ENCODE peak calls at places on chromosome 5, in four cellular contexts. B, X, H and S are unnamed samples.

GRCh38 chr5:148469446-148470062 is 85.8 kb downstream of the FBXO38 start:
- DNase-seq in B (no peak), X (no peak), H (no peak), S (no peak)

GRCh38 chr5:179120951-179121666 is 60.9 kb downstream of the ZNF354C start:
- DNase-seq in B (no peak), H (no peak), X (no peak), S (peak)

GRCh38 chr5:135432113-135432512 is 15.0 kb downstream of the DCANP1 start:
- DNase-seq in B (no peak), X (no peak), H (no peak), S (no peak)

GRCh38 chr5:56516441-56516840 is 283.3 kb upstream of the ANKRD55 start:
- DNase-seq in B (no peak), X (no peak), H (no peak), S (no peak)

GRCh38 chr5:176535101-176535654 is 2.0 kb downstream of the RNF44 start:
- DNase-seq in X (peak), B (peak), H (no peak), S (no peak)

GRCh38 chr5:179796877-179797608 is 3.3 kb downstream of the LTC4S start:
- DNase-seq in B (no peak), X (no peak), H (no peak), S (no peak)

GRCh38 chr5:120464627-120465280 is 654 bp downstream of the PRR16 start:
- DNase-seq in B (peak), X (no peak), H (no peak), S (no peak)

GRCh38 chr5:160656961-160657570 is 194.9 kb downstream of the ATP10B start:
- DNase-seq in H (no peak), X (no peak), B (peak), S (no peak)

GRCh38 chr5:169934990-169935389 is 45.3 kb downstream of the INSYN2B start:
- DNase-seq in X (no peak), B (no peak), H (no peak), S (no peak)

DNA sequence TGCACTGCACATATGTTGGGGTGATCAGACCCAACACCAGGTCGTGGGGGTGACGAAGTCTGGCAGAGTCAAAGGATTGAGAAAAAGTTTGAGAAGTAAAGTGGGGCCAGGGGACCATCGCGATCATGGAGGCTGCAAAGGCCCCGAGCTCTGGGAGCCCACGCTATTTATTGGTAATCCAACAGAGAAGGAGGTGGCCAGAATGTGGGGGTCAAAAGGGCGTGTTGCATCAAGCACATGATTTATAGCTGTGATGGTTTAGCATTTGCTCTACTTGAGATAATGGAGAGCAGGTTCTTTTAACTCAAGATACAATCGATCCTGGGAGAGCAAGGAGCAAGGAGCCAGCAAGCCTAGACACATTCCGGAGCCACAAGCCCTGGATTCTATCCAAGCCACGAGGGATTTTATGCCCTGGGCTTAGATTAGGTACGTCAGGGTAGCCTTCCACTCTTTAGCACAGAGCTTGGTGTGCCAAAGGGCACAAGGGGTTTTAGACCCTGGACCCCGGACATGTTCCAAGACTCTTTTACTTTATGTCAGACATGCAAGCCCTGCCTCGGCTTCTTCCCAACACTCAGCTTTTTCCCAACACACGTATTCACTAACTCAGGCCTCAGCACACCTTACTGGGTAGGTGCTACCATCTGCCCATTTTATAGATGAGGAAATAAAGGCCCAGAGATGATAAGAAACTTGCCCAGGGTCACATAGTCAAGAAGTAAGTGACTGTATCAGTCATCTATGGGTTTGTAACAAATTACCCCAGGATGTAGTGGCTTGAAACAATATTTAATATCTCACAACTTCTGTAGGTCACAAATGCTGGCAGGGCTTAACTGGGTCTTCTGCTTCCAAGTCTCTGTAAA is 39.5 kb downstream of the NSUN2 start:
- DNase-seq in H (no peak), X (no peak), B (no peak), S (no peak)
- TF ChIP-seq POLR2AphosphoS5 in H (no peak), X (no peak), B (no peak), S (no peak)

DNA sequence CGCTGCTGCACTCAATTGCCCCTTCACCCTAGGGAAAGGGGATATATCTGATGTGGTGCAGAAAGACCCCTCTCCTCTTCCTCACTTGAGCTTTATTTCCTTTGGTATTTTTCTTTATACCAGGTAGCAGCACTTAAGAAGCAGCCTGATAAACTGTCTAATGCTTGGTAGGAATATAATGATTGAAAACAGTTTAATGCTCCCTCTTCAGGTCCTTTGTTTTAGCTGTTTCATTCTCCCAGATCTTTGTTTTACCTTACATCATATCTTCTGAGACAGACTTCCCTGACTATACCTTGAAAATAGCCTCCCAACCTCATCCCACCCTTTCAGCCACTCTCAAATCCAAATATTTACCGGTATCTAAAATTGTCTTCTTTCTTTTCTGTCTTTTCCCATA is 87.9 kb downstream of the NUDT12 start:
- DNase-seq in X (no peak), H (no peak), B (no peak), S (no peak)
- TF ChIP-seq CTCF in X (no peak), H (no peak), B (no peak), S (no peak)

GRCh38 chr5:107542831-107543231 is 127.9 kb downstream of the EFNA5 start:
- DNase-seq in X (no peak), B (peak), H (peak), S (peak)
- TF ChIP-seq POLR2AphosphoS5 in X (no peak), B (peak), H (no peak), S (peak)

GRCh38 chr5:111755942-111756353 is 1.0 kb downstream of the NREP start:
- DNase-seq in X (no peak), B (no peak), H (no peak), S (no peak)
- TF ChIP-seq CTCF in X (peak), B (no peak), H (no peak), S (no peak)

GRCh38 chr5:125409496-125410351 is 663.3 kb upstream of the ZNF608 start:
- DNase-seq in B (no peak), H (no peak), X (no peak), S (no peak)

GRCh38 chr5:125408582-125409069 is 662.2 kb upstream of the ZNF608 start:
- DNase-seq in B (peak), X (no peak), H (no peak), S (no peak)

GRCh38 chr5:125410501-125411162 is 664.2 kb upstream of the ZNF608 start:
- DNase-seq in B (no peak), X (no peak), H (no peak), S (no peak)

GRCh38 chr5:125411163-125412050 is 665.0 kb upstream of the ZNF608 start:
- DNase-seq in B (peak), H (no peak), X (peak), S (no peak)

DNA sequence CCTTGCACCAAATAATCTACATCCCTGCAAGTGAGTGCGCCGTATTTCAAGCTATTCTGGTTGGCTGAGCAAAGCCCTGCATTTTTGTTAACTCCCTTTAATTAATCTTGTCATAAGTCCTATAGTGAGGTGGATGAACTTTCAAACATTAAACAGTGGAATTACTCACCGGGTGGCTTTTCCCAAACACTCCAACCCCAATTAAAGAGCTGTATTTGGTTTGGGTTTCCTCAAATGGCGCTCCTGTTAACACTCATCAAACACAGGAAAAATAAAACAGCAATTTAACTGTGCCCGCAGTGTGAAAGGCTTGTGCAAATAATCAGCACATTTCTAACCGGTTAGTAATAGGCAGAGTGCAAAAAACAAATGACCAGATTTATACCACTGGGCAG is 662.7 kb upstream of the ZNF608 start:
- DNase-seq in H (no peak), X (no peak), B (peak), S (no peak)
- TF ChIP-seq POLR2AphosphoS5 in H (no peak), X (no peak), B (no peak), S (no peak)